ENCODE peak calls at places on chromosome 17, in seven cellular contexts. One of them, this sample, is unnamed.

GRCh38 chr17:59026176-59026939 is 80.3 kb downstream of the TRIM37 start:
- DNase-seq in left lung: no peak
- DNase-seq in CD4-positive, alpha-beta memory T cell: no peak
- DNase-seq in SJSA1: no peak
- DNase-seq in psoas muscle: no peak
- DNase-seq in CD4-positive, CD25-positive, alpha-beta regulatory T cell: no peak
- DNase-seq in GM23248: no peak
- DNase-seq in this sample: no peak

GRCh38 chr17:50892101-50892776 is 26.1 kb upstream of the TOB1 start:
- DNase-seq in left lung: no peak
- DNase-seq in CD4-positive, alpha-beta memory T cell: no peak
- DNase-seq in SJSA1: no peak
- DNase-seq in psoas muscle: no peak
- DNase-seq in CD4-positive, CD25-positive, alpha-beta regulatory T cell: no peak
- DNase-seq in GM23248: no peak
- DNase-seq in this sample: no peak

GRCh38 chr17:10198509-10199249 is at the start of gene GAS7:
- DNase-seq in left lung: peak; percentile 66
- DNase-seq in CD4-positive, alpha-beta memory T cell: peak; percentile 27
- DNase-seq in SJSA1: peak; percentile 18
- DNase-seq in psoas muscle: peak; percentile 81
- DNase-seq in CD4-positive, CD25-positive, alpha-beta regulatory T cell: no peak
- DNase-seq in GM23248: peak; percentile 78
- DNase-seq in this sample: peak; percentile 46

GRCh38 chr17:50562266-50563094 is 2.0 kb downstream of the CACNA1G start:
- DNase-seq in left lung: no peak
- DNase-seq in CD4-positive, alpha-beta memory T cell: peak; percentile 18
- DNase-seq in SJSA1: no peak
- DNase-seq in psoas muscle: no peak
- DNase-seq in CD4-positive, CD25-positive, alpha-beta regulatory T cell: no peak
- DNase-seq in GM23248: peak; percentile 37
- DNase-seq in this sample: peak; percentile 49

GRCh38 chr17:55462234-55462633 is 40.6 kb upstream of the MMD start:
- DNase-seq in left lung: no peak
- DNase-seq in CD4-positive, alpha-beta memory T cell: no peak
- DNase-seq in SJSA1: no peak
- DNase-seq in psoas muscle: no peak
- DNase-seq in CD4-positive, CD25-positive, alpha-beta regulatory T cell: no peak
- DNase-seq in GM23248: no peak
- DNase-seq in this sample: no peak

GRCh38 chr17:45231481-45232116 is 9.9 kb downstream of the FMNL1 start:
- DNase-seq in left lung: no peak
- DNase-seq in CD4-positive, alpha-beta memory T cell: no peak
- DNase-seq in SJSA1: no peak
- DNase-seq in psoas muscle: no peak
- DNase-seq in CD4-positive, CD25-positive, alpha-beta regulatory T cell: no peak
- DNase-seq in GM23248: no peak
- DNase-seq in this sample: no peak

GRCh38 chr17:80064696-80065095 is 28.3 kb downstream of the CCDC40 start:
- DNase-seq in left lung: no peak
- DNase-seq in CD4-positive, alpha-beta memory T cell: no peak
- DNase-seq in SJSA1: no peak
- DNase-seq in psoas muscle: no peak
- DNase-seq in CD4-positive, CD25-positive, alpha-beta regulatory T cell: no peak
- DNase-seq in GM23248: no peak
- DNase-seq in this sample: no peak

GRCh38 chr17:56367381-56367780 is 214.1 kb downstream of the ANKFN1 start:
- DNase-seq in left lung: no peak
- DNase-seq in CD4-positive, alpha-beta memory T cell: peak; percentile 0
- DNase-seq in SJSA1: no peak
- DNase-seq in psoas muscle: no peak
- DNase-seq in CD4-positive, CD25-positive, alpha-beta regulatory T cell: no peak
- DNase-seq in GM23248: no peak
- DNase-seq in this sample: no peak

GRCh38 chr17:43528319-43528987 is 17.7 kb downstream of the ETV4 start:
- DNase-seq in left lung: no peak
- DNase-seq in CD4-positive, alpha-beta memory T cell: no peak
- DNase-seq in SJSA1: no peak
- DNase-seq in psoas muscle: peak; percentile 45
- DNase-seq in CD4-positive, CD25-positive, alpha-beta regulatory T cell: no peak
- DNase-seq in GM23248: no peak
- DNase-seq in this sample: no peak

GRCh38 chr17:56222255-56222654 is 69.0 kb downstream of the ANKFN1 start:
- DNase-seq in left lung: no peak
- DNase-seq in CD4-positive, alpha-beta memory T cell: no peak
- DNase-seq in SJSA1: no peak
- DNase-seq in psoas muscle: no peak
- DNase-seq in CD4-positive, CD25-positive, alpha-beta regulatory T cell: no peak
- DNase-seq in GM23248: peak; percentile 23
- DNase-seq in this sample: no peak

GRCh38 chr17:77235370-77236080 is 94.8 kb downstream of the SEC14L1 start:
- DNase-seq in left lung: no peak
- DNase-seq in CD4-positive, alpha-beta memory T cell: no peak
- DNase-seq in SJSA1: peak; percentile 93
- DNase-seq in psoas muscle: peak; percentile 67
- DNase-seq in CD4-positive, CD25-positive, alpha-beta regulatory T cell: no peak
- DNase-seq in GM23248: peak; percentile 86
- DNase-seq in this sample: no peak

GRCh38 chr17:31413081-31413799 is 21.8 kb downstream of the RAB11FIP4 start:
- DNase-seq in left lung: no peak
- DNase-seq in CD4-positive, alpha-beta memory T cell: no peak
- DNase-seq in SJSA1: no peak
- DNase-seq in psoas muscle: no peak
- DNase-seq in CD4-positive, CD25-positive, alpha-beta regulatory T cell: no peak
- DNase-seq in GM23248: no peak
- DNase-seq in this sample: no peak

GRCh38 chr17:29622337-29623282 is at the start of gene CORO6:
- DNase-seq in left lung: no peak
- DNase-seq in CD4-positive, alpha-beta memory T cell: peak; percentile 54
- DNase-seq in SJSA1: peak; percentile 55
- DNase-seq in psoas muscle: peak; percentile 66
- DNase-seq in CD4-positive, CD25-positive, alpha-beta regulatory T cell: peak; percentile 66
- DNase-seq in GM23248: peak; percentile 78
- DNase-seq in this sample: peak; percentile 62

GRCh38 chr17:80491478-80492342 is 15.3 kb upstream of the NPTX1 start:
- DNase-seq in left lung: no peak
- DNase-seq in CD4-positive, alpha-beta memory T cell: no peak
- DNase-seq in SJSA1: no peak
- DNase-seq in psoas muscle: no peak
- DNase-seq in CD4-positive, CD25-positive, alpha-beta regulatory T cell: no peak
- DNase-seq in GM23248: peak; percentile 29
- DNase-seq in this sample: no peak

GRCh38 chr17:76080207-76080933 is 1.4 kb downstream of the ZACN start:
- DNase-seq in left lung: no peak
- DNase-seq in CD4-positive, alpha-beta memory T cell: no peak
- DNase-seq in SJSA1: no peak
- DNase-seq in psoas muscle: no peak
- DNase-seq in CD4-positive, CD25-positive, alpha-beta regulatory T cell: no peak
- DNase-seq in GM23248: no peak
- DNase-seq in this sample: no peak

GRCh38 chr17:80416260-80416939 is 1.4 kb downstream of the ENDOV start:
- DNase-seq in left lung: no peak
- DNase-seq in CD4-positive, alpha-beta memory T cell: no peak
- DNase-seq in SJSA1: no peak
- DNase-seq in psoas muscle: no peak
- DNase-seq in CD4-positive, CD25-positive, alpha-beta regulatory T cell: no peak
- DNase-seq in GM23248: no peak
- DNase-seq in this sample: no peak

GRCh38 chr17:31388351-31388750 is 3.1 kb upstream of the RAB11FIP4 start:
- DNase-seq in left lung: no peak
- DNase-seq in CD4-positive, alpha-beta memory T cell: no peak
- DNase-seq in SJSA1: no peak
- DNase-seq in psoas muscle: no peak
- DNase-seq in CD4-positive, CD25-positive, alpha-beta regulatory T cell: no peak
- DNase-seq in GM23248: no peak
- DNase-seq in this sample: no peak

GRCh38 chr17:28384281-28385036 is 13.0 kb downstream of the SARM1 start:
- DNase-seq in left lung: peak; percentile 83
- DNase-seq in CD4-positive, alpha-beta memory T cell: peak; percentile 58
- DNase-seq in SJSA1: no peak
- DNase-seq in psoas muscle: no peak
- DNase-seq in CD4-positive, CD25-positive, alpha-beta regulatory T cell: peak; percentile 53
- DNase-seq in GM23248: peak; percentile 67
- DNase-seq in this sample: peak; percentile 42

GRCh38 chr17:79901131-79901530 is 61.9 kb upstream of the CBX4 start:
- DNase-seq in left lung: no peak
- DNase-seq in CD4-positive, alpha-beta memory T cell: no peak
- DNase-seq in SJSA1: no peak
- DNase-seq in psoas muscle: no peak
- DNase-seq in CD4-positive, CD25-positive, alpha-beta regulatory T cell: no peak
- DNase-seq in GM23248: no peak
- DNase-seq in this sample: no peak

GRCh38 chr17:46782250-46782953 is 36.1 kb downstream of the WNT3 start:
- DNase-seq in left lung: no peak
- DNase-seq in CD4-positive, alpha-beta memory T cell: no peak
- DNase-seq in SJSA1: peak; percentile 35
- DNase-seq in psoas muscle: no peak
- DNase-seq in CD4-positive, CD25-positive, alpha-beta regulatory T cell: no peak
- DNase-seq in GM23248: peak; percentile 54
- DNase-seq in this sample: no peak

GRCh38 chr17:34981538-34982241 is 1.4 kb downstream of the LIG3 start:
- DNase-seq in left lung: no peak
- DNase-seq in CD4-positive, alpha-beta memory T cell: no peak
- DNase-seq in SJSA1: no peak
- DNase-seq in psoas muscle: no peak
- DNase-seq in CD4-positive, CD25-positive, alpha-beta regulatory T cell: no peak
- DNase-seq in GM23248: peak; percentile 56
- DNase-seq in this sample: no peak

DNA sequence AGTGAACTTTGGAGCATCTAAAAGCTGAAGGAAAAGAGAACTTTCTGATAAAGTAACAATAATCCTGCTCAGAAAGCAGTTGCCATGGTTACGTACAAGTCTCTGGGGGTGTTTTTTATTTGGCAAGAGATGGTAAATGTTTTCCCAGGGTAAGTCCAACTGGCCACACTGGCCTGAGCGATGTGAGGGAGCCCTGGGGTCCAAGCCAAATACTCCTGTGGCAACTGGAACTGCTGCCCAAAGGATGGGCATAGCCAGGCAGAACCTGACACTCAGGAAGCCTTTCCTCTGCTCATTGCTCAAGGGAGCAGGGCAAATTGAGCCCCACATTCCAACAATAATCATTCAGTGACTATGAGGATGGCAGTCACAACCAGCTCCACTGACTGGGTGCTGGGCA is 26.8 kb upstream of the WSCD1 start:
- DNase-seq in left lung: no peak
- DNase-seq in CD4-positive, alpha-beta memory T cell: no peak
- DNase-seq in SJSA1: no peak
- DNase-seq in psoas muscle: no peak
- DNase-seq in CD4-positive, CD25-positive, alpha-beta regulatory T cell: no peak
- DNase-seq in GM23248: no peak
- DNase-seq in this sample: no peak
- H3K9me3 ChIP-seq in left lung: no peaks in the 10 kb centered on the region
- H3K9me3 ChIP-seq in CD4-positive, alpha-beta memory T cell: no peaks in the 10 kb centered on the region
- H3K9me3 ChIP-seq in SJSA1: no peaks in the 10 kb centered on the region
- H3K9me3 ChIP-seq in psoas muscle: no peaks in the 10 kb centered on the region
- H3K9me3 ChIP-seq in CD4-positive, CD25-positive, alpha-beta regulatory T cell: no peaks in the 10 kb centered on the region
- H3K9me3 ChIP-seq in GM23248: no peaks in the 10 kb centered on the region
- H3K9me3 ChIP-seq in this sample: no peaks in the 10 kb centered on the region

GRCh38 chr17:70968302-70968701 is 799.0 kb downstream of the KCNJ2 start:
- DNase-seq in left lung: no peak
- DNase-seq in CD4-positive, alpha-beta memory T cell: no peak
- DNase-seq in SJSA1: no peak
- DNase-seq in psoas muscle: no peak
- DNase-seq in CD4-positive, CD25-positive, alpha-beta regulatory T cell: no peak
- DNase-seq in GM23248: no peak
- DNase-seq in this sample: no peak
- H3K9me3 ChIP-seq in left lung: peaks cover 21% of the 10 kb centered on the region
- H3K9me3 ChIP-seq in CD4-positive, alpha-beta memory T cell: no peaks in the 10 kb centered on the region
- H3K9me3 ChIP-seq in SJSA1: peaks cover 8% of the 10 kb centered on the region
- H3K9me3 ChIP-seq in psoas muscle: peaks cover 4% of the 10 kb centered on the region
- H3K9me3 ChIP-seq in CD4-positive, CD25-positive, alpha-beta regulatory T cell: peaks cover 6% of the 10 kb centered on the region
- H3K9me3 ChIP-seq in GM23248: no peaks in the 10 kb centered on the region
- H3K9me3 ChIP-seq in this sample: no peaks in the 10 kb centered on the region

DNA sequence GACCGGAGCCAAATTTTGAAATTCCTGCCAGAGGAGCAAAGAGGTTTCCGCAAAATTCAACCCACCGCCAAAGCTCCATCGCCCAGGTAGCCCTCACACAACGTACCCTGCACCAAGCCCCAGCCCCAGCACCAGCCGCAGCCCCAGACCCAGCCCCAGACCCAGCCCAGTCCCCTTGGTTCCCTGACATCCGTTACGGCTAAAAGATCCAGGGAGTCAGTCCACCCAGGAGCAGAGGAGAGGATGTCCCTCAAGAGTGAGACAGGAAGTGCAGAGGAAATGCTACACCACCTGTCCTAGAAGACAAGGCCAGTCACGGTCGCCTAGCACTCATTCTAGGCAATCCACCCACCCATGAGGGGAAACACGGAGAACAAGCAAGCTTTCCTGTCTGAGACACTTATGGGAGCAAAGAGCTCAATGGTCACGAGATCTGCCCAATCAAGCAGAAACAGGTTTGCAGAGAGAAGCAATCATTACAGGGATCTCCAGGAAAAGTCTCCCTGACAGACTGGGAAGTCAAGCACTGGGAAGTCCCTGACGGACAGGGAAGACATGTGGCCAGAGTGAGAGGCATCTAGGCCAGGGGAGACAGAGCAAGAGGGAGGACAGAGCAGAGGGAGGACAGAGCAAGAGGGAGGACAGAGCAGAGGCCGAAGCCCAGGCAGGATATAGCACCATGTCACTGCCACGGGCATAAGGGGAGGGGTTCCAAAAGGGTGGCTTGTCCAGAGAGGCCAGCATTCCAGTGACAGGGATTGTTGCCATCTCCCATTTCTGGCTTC is 15.0 kb upstream of the KCNJ18 start:
- DNase-seq in left lung: no peak
- DNase-seq in CD4-positive, alpha-beta memory T cell: no peak
- DNase-seq in SJSA1: no peak
- DNase-seq in psoas muscle: no peak
- DNase-seq in CD4-positive, CD25-positive, alpha-beta regulatory T cell: no peak
- DNase-seq in GM23248: no peak
- DNase-seq in this sample: no peak
- H3K9me3 ChIP-seq in left lung: peaks cover 15% of the 10 kb centered on the region
- H3K9me3 ChIP-seq in CD4-positive, alpha-beta memory T cell: no peaks in the 10 kb centered on the region
- H3K9me3 ChIP-seq in SJSA1: no peaks in the 10 kb centered on the region
- H3K9me3 ChIP-seq in psoas muscle: no peaks in the 10 kb centered on the region
- H3K9me3 ChIP-seq in CD4-positive, CD25-positive, alpha-beta regulatory T cell: peaks cover 3% of the 10 kb centered on the region
- H3K9me3 ChIP-seq in GM23248: no peaks in the 10 kb centered on the region
- H3K9me3 ChIP-seq in this sample: no peaks in the 10 kb centered on the region

DNA sequence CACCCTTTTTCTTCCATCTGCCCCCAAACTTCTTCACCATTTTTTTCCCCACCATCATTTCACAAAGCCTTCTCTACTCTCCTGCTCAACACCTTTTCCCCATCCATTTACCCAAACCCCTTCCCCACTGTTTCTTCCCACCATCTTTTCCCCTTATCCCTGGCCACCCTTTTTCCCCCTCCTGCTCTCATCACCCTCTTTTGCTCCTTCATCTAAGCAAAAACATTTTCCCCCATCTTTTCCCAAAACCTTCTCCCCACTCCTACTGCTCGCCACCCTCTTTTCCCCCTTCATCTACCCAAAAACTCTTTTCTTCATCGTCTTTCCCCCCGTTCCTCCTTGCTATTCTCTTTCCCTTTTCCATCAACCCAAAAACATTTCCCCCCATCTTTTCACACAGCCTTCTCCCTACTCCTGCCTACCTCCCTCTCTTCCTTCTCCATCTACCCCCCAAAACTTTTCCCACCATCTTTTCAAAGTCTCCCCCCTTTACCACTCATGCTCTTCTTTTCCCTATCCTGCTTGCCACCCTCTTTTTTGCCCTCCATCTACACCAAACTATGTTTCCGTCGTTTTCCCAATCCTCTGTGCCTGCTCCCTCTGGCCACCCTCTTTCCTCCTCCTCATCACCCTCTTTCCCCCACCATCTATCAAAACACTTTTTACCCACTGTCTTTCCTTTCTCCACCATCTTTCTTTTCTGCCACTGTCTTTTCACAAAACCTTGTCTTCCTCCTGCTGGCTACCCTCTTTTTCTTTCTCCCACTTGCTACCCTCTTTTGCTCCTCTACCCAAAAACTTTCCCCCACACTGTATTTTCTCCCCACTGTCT is 205.8 kb upstream of the WSB1 start:
- DNase-seq in left lung: no peak
- DNase-seq in CD4-positive, alpha-beta memory T cell: no peak
- DNase-seq in SJSA1: no peak
- DNase-seq in psoas muscle: no peak
- DNase-seq in CD4-positive, CD25-positive, alpha-beta regulatory T cell: no peak
- DNase-seq in GM23248: no peak
- DNase-seq in this sample: no peak
- H3K9me3 ChIP-seq in left lung: peaks cover 2% of the 10 kb centered on the region
- H3K9me3 ChIP-seq in CD4-positive, alpha-beta memory T cell: no peaks in the 10 kb centered on the region
- H3K9me3 ChIP-seq in SJSA1: no peaks in the 10 kb centered on the region
- H3K9me3 ChIP-seq in psoas muscle: no peaks in the 10 kb centered on the region
- H3K9me3 ChIP-seq in CD4-positive, CD25-positive, alpha-beta regulatory T cell: no peaks in the 10 kb centered on the region
- H3K9me3 ChIP-seq in GM23248: no peaks in the 10 kb centered on the region
- H3K9me3 ChIP-seq in this sample: no peaks in the 10 kb centered on the region

This sample was measured in CD8-positive, alpha-beta memory T cell.